ENCODE peak calls at places on chromosomes 16 and 17, in four cellular contexts. One of them, this sample, is unnamed.

GRCh38 chr17:27203241-27203640 is 90.7 kb upstream of the WSB1 start:
- DNase-seq in amniotic stem cell: no peak
- DNase-seq in cardiac fibroblast: no peak
- DNase-seq in EH: no peak
- DNase-seq in this sample: no peak

GRCh38 chr16:55678061-55678935 is 22.5 kb downstream of the SLC6A2 start:
- DNase-seq in amniotic stem cell: no peak
- DNase-seq in cardiac fibroblast: no peak
- DNase-seq in EH: no peak
- DNase-seq in this sample: no peak

GRCh38 chr17:47720754-47721533 is 12.1 kb upstream of the TBX21 start:
- DNase-seq in amniotic stem cell: peak; percentile 14
- DNase-seq in cardiac fibroblast: peak; percentile 13
- DNase-seq in EH: peak; percentile 64
- DNase-seq in this sample: no peak

GRCh38 chr17:7650509-7651096 is at the start of gene ATP1B2:
- DNase-seq in amniotic stem cell: no peak
- DNase-seq in cardiac fibroblast: peak; percentile 25
- DNase-seq in EH: peak; percentile 51
- DNase-seq in this sample: no peak

GRCh38 chr17:58400826-58401225 is 16.5 kb downstream of the RNF43 start:
- DNase-seq in amniotic stem cell: no peak
- DNase-seq in cardiac fibroblast: no peak
- DNase-seq in EH: no peak
- DNase-seq in this sample: no peak

GRCh38 chr17:81285179-81285878 is 9.8 kb downstream of the SLC38A10 start:
- DNase-seq in amniotic stem cell: no peak
- DNase-seq in cardiac fibroblast: peak; percentile 71
- DNase-seq in EH: peak; percentile 64
- DNase-seq in this sample: no peak

GRCh38 chr16:11612110-11612981 is 25.6 kb upstream of the LITAF start:
- DNase-seq in amniotic stem cell: no peak
- DNase-seq in cardiac fibroblast: no peak
- DNase-seq in EH: no peak
- DNase-seq in this sample: peak; percentile 63

GRCh38 chr16:47617732-47618131 is 156.6 kb downstream of the PHKB start:
- DNase-seq in amniotic stem cell: no peak
- DNase-seq in cardiac fibroblast: no peak
- DNase-seq in EH: no peak
- DNase-seq in this sample: no peak

GRCh38 chr16:51151435-51151950 is 423 bp upstream of the SALL1 start:
- DNase-seq in amniotic stem cell: peak; percentile 69
- DNase-seq in cardiac fibroblast: peak; percentile 13
- DNase-seq in EH: peak; percentile 87
- DNase-seq in this sample: peak; percentile 68

GRCh38 chr17:4513113-4514032 is 14.7 kb downstream of the SPNS2 start:
- DNase-seq in amniotic stem cell: no peak
- DNase-seq in cardiac fibroblast: no peak
- DNase-seq in EH: no peak
- DNase-seq in this sample: no peak

GRCh38 chr17:50913120-50913519 is 47.0 kb upstream of the TOB1 start:
- DNase-seq in amniotic stem cell: no peak
- DNase-seq in cardiac fibroblast: no peak
- DNase-seq in EH: no peak
- DNase-seq in this sample: no peak

GRCh38 chr17:57875109-57876022 is 25.5 kb upstream of the MRPS23 start:
- DNase-seq in amniotic stem cell: peak; percentile 90
- DNase-seq in cardiac fibroblast: peak; percentile 98
- DNase-seq in EH: peak; percentile 98
- DNase-seq in this sample: peak; percentile 97

GRCh38 chr17:82973456-82974135 is 105.8 kb upstream of the METRNL start:
- DNase-seq in amniotic stem cell: no peak
- DNase-seq in cardiac fibroblast: no peak
- DNase-seq in EH: no peak
- DNase-seq in this sample: no peak

GRCh38 chr17:72782985-72783701 is 309.3 kb downstream of the SLC39A11 start:
- DNase-seq in amniotic stem cell: no peak
- DNase-seq in cardiac fibroblast: no peak
- DNase-seq in EH: no peak
- DNase-seq in this sample: no peak

GRCh38 chr17:1551741-1552140 is 10.9 kb downstream of the PITPNA start:
- DNase-seq in amniotic stem cell: no peak
- DNase-seq in cardiac fibroblast: no peak
- DNase-seq in EH: no peak
- DNase-seq in this sample: no peak

GRCh38 chr16:16871196-16871595 is 492.3 kb downstream of the NPIPA7 start:
- DNase-seq in amniotic stem cell: no peak
- DNase-seq in cardiac fibroblast: no peak
- DNase-seq in EH: no peak
- DNase-seq in this sample: no peak

GRCh38 chr16:28292731-28293588 is 635 bp downstream of the SBK1 start:
- DNase-seq in amniotic stem cell: no peak
- DNase-seq in cardiac fibroblast: no peak
- DNase-seq in EH: no peak
- DNase-seq in this sample: no peak

GRCh38 chr17:81648013-81648706 is 8.2 kb downstream of the PDE6G start:
- DNase-seq in amniotic stem cell: no peak
- DNase-seq in cardiac fibroblast: no peak
- DNase-seq in EH: no peak
- DNase-seq in this sample: no peak

GRCh38 chr17:39224778-39225307 is 902 bp downstream of the STAC2 start:
- DNase-seq in amniotic stem cell: no peak
- DNase-seq in cardiac fibroblast: no peak
- DNase-seq in EH: no peak
- DNase-seq in this sample: no peak

GRCh38 chr16:3180445-3180878 is 7.5 kb upstream of the OR1F1 start:
- DNase-seq in amniotic stem cell: no peak
- DNase-seq in cardiac fibroblast: peak; percentile 77
- DNase-seq in EH: no peak
- DNase-seq in this sample: no peak

GRCh38 chr16:77148121-77148520 is 42.9 kb upstream of the MON1B start:
- DNase-seq in amniotic stem cell: no peak
- DNase-seq in cardiac fibroblast: no peak
- DNase-seq in EH: no peak
- DNase-seq in this sample: no peak

GRCh38 chr17:55175788-55176425 is 88.9 kb upstream of the HLF start:
- DNase-seq in amniotic stem cell: no peak
- DNase-seq in cardiac fibroblast: no peak
- DNase-seq in EH: no peak
- DNase-seq in this sample: no peak

GRCh38 chr16:10668322-10669045 is 26.2 kb downstream of the TEKT5 start:
- DNase-seq in amniotic stem cell: no peak
- DNase-seq in cardiac fibroblast: peak; percentile 5
- DNase-seq in EH: peak; percentile 35
- DNase-seq in this sample: no peak

GRCh38 chr16:86222541-86222940 is 287.8 kb upstream of the FOXF1 start:
- DNase-seq in amniotic stem cell: peak; percentile 25
- DNase-seq in cardiac fibroblast: peak; percentile 40
- DNase-seq in EH: peak; percentile 78
- DNase-seq in this sample: no peak

GRCh38 chr17:74731347-74731605 is 5.8 kb upstream of the RAB37 start:
- DNase-seq in amniotic stem cell: no peak
- DNase-seq in cardiac fibroblast: no peak
- DNase-seq in EH: no peak
- DNase-seq in this sample: no peak

GRCh38 chr17:42537156-42537805 is 1.2 kb downstream of the NAGLU start:
- DNase-seq in amniotic stem cell: no peak
- DNase-seq in cardiac fibroblast: no peak
- DNase-seq in EH: no peak
- DNase-seq in this sample: no peak

GRCh38 chr17:65057520-65058075 is 1.1 kb upstream of the GNA13 start:
- DNase-seq in amniotic stem cell: no peak
- DNase-seq in cardiac fibroblast: peak; percentile 61
- DNase-seq in EH: no peak
- DNase-seq in this sample: peak; percentile 86

GRCh38 chr16:50260206-50261159 is 5.9 kb upstream of the ADCY7 start:
- DNase-seq in amniotic stem cell: no peak
- DNase-seq in cardiac fibroblast: no peak
- DNase-seq in EH: no peak
- DNase-seq in this sample: no peak

GRCh38 chr16:85752511-85753420 is 1.9 kb upstream of the C16orf74 start:
- DNase-seq in amniotic stem cell: no peak
- DNase-seq in cardiac fibroblast: peak; percentile 57
- DNase-seq in EH: peak; percentile 32
- DNase-seq in this sample: no peak

GRCh38 chr17:62631086-62631935 is 3.8 kb downstream of the MRC2 start:
- DNase-seq in amniotic stem cell: no peak
- DNase-seq in cardiac fibroblast: no peak
- DNase-seq in EH: no peak
- DNase-seq in this sample: no peak

GRCh38 chr16:72620853-72621252 is 427.1 kb downstream of the ZFHX3 start:
- DNase-seq in amniotic stem cell: no peak
- DNase-seq in cardiac fibroblast: no peak
- DNase-seq in EH: no peak
- DNase-seq in this sample: no peak

GRCh38 chr17:35708149-35708548 is 23.3 kb upstream of the RASL10B start:
- DNase-seq in amniotic stem cell: no peak
- DNase-seq in cardiac fibroblast: no peak
- DNase-seq in EH: no peak
- DNase-seq in this sample: no peak

GRCh38 chr16:88754912-88755744 is 29.9 kb downstream of the PIEZO1 start:
- DNase-seq in amniotic stem cell: peak; percentile 27
- DNase-seq in cardiac fibroblast: peak; percentile 34
- DNase-seq in EH: peak; percentile 70
- DNase-seq in this sample: peak; percentile 15

GRCh38 chr16:10156111-10156510 is 26.1 kb downstream of the GRIN2A start:
- DNase-seq in amniotic stem cell: no peak
- DNase-seq in cardiac fibroblast: no peak
- DNase-seq in EH: peak; percentile 62
- DNase-seq in this sample: no peak

GRCh38 chr17:34024303-34025178 is 230.5 kb upstream of the CCL2 start:
- DNase-seq in amniotic stem cell: no peak
- DNase-seq in cardiac fibroblast: no peak
- DNase-seq in EH: no peak
- DNase-seq in this sample: no peak

GRCh38 chr17:44655983-44656700 is at the start of gene MEIOC:
- DNase-seq in amniotic stem cell: no peak
- DNase-seq in cardiac fibroblast: no peak
- DNase-seq in EH: peak; percentile 23
- DNase-seq in this sample: no peak

This sample was measured in kidney glomerular epithelial cell.